ENCODE peak calls at places on chromosomes 7 and 10, in five cellular contexts. D, C, M, E and N are unnamed samples.
A peak's percentile ranks its signal among the peaks of the same experiment; 100 is the strongest.

GRCh38 chr10:26879744-26880143 is 19.0 kb upstream of the ABI1 start:
- DNase-seq in D (no peak), C (no peak), M (peak; percentile 8), E (no peak), N (peak; percentile 70)

GRCh38 chr10:129951251-129951808 is 12.7 kb downstream of the EBF3 start:
- DNase-seq in D (no peak), C (no peak), M (no peak), E (peak; percentile 80), N (no peak)

GRCh38 chr10:60208676-60209269 is 180.9 kb downstream of the ANK3 start:
- DNase-seq in D (peak; percentile 60), C (no peak), M (no peak), E (peak; percentile 63), N (no peak)

GRCh38 chr7:80584778-80585177 is 53.7 kb upstream of the CD36 start:
- DNase-seq in D (peak; percentile 48), C (no peak), M (no peak), E (peak; percentile 87), N (peak; percentile 47)

GRCh38 chr10:4440260-4440659 is 385.7 kb upstream of the AKR1E2 start:
- DNase-seq in D (no peak), C (no peak), M (no peak), E (no peak), N (no peak)

GRCh38 chr7:28018020-28018419 is 162.6 kb downstream of the JAZF1 start:
- DNase-seq in D (no peak), C (no peak), M (no peak), E (no peak), N (no peak)

GRCh38 chr10:132541129-132541528 is 3.5 kb downstream of the INPP5A start:
- DNase-seq in D (no peak), C (no peak), M (no peak), E (no peak), N (peak; percentile 8)

GRCh38 chr7:93048136-93048930 is 69.4 kb downstream of the SAMD9 start:
- DNase-seq in D (no peak), C (no peak), M (no peak), E (no peak), N (no peak)

GRCh38 chr10:102113956-102114857 is 6.0 kb downstream of the LDB1 start:
- DNase-seq in D (no peak), C (no peak), M (no peak), E (no peak), N (peak; percentile 26)

GRCh38 chr7:147196476-147196875 is 1079.9 kb downstream of the CNTNAP2 start:
- DNase-seq in D (no peak), C (no peak), M (no peak), E (no peak), N (no peak)

GRCh38 chr10:84510121-84510520 is 181.7 kb downstream of the CCSER2 start:
- DNase-seq in D (no peak), C (no peak), M (no peak), E (peak; percentile 14), N (no peak)

GRCh38 chr10:22345301-22346086 is at the start of gene SPAG6:
- DNase-seq in D (no peak), C (no peak), M (no peak), E (no peak), N (peak; percentile 56)

GRCh38 chr7:17947606-17948005 is 7.3 kb upstream of the SNX13 start:
- DNase-seq in D (peak; percentile 33), C (no peak), M (no peak), E (no peak), N (no peak)

GRCh38 chr7:65750511-65751344 is 122.1 kb upstream of the VKORC1L1 start:
- DNase-seq in D (peak; percentile 76), C (peak; percentile 93), M (peak; percentile 83), E (peak; percentile 90), N (peak; percentile 93)
- TF ChIP-seq CTCF in D (no peak), C (peak; percentile 48), M (no peak), E (no peak), N (peak; percentile 33)

GRCh38 chr7:157762824-157763223 is 426.0 kb downstream of the DNAJB6 start:
- DNase-seq in D (no peak), C (no peak), M (no peak), E (no peak), N (no peak)

GRCh38 chr7:157758468-157759245 is 421.9 kb downstream of the DNAJB6 start:
- DNase-seq in D (no peak), C (no peak), M (no peak), E (no peak), N (no peak)

GRCh38 chr7:157759246-157759805 is 422.5 kb downstream of the DNAJB6 start:
- DNase-seq in D (no peak), C (no peak), M (no peak), E (no peak), N (no peak)

GRCh38 chr7:157757776-157758467 is 421.1 kb downstream of the DNAJB6 start:
- DNase-seq in D (no peak), C (no peak), M (no peak), E (no peak), N (no peak)

GRCh38 chr7:157760004-157760730 is 423.4 kb downstream of the DNAJB6 start:
- DNase-seq in D (no peak), C (no peak), M (no peak), E (no peak), N (no peak)
- TF ChIP-seq CTCF in D (no peak), C (no peak), M (no peak), E (no peak), N (no peak)

DNA sequence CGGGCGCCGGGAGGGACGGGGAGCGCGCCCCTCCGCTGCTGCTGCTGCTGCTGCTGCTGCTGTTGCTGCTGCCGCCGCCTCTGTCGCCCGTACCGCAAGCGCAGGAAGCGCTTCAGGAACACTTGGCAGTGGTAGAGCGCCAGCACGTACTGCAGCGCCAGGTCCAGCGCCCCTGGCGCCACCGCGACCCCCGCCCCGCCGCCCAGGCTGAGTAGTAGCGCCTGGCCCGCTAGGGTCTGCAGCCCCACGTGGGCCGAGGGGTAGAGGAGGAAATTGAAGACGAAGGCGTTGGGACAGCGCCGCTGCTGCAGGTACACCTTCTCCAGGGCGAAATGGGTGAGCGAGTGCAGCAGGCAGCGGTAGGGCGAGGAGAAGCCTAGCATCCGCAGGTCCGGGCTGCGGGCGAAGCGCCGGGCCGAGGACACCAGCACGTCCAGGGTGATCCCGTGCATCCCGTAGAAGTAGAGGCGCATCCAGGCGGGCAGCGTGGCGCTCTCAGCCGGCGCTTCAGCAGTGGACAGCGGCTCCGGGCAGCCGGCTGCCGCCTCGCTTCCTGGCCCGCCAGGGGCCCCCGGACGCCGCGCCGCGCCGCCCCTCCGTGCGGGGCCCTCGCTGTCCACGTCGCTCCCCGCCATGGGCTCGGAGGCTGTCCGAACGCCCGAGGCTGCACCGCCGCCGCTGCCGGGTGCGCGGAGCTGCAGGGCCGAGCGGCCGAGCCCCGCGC is at the start of gene TMEM229A:
- DNase-seq in D (no peak), C (peak; percentile 8), M (peak; percentile 22), E (peak; percentile 64), N (peak; percentile 22)
- TF ChIP-seq CTCF in D (no peak), C (no peak), M (peak; percentile 11), E (no peak), N (no peak)

DNA sequence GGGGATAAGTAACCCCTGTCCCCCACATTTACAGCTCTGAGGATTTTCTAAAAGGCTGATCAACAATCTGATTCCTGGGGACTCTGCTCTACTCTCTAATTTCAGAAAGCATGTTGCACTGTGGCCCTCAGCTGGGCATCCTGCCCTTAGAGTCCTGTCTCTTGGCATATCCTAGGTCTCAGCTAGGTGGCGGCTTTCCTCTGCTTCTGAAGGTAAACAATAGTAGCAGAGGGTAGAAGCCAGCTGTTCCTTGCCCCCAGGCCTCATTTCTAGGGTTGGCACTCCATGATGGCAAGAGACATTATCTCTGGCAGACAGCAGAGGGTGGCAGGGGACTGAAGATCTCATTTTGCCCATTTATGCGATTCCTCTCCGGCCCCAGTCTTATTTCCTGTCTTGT is 77.0 kb downstream of the ADCYAP1R1 start:
- DNase-seq in D (no peak), C (no peak), M (no peak), E (no peak), N (no peak)
- TF ChIP-seq CTCF in D (peak; percentile 49), C (no peak), M (no peak), E (no peak), N (no peak)